ENCODE peak calls at places on chromosomes 4 and X, in eight cellular contexts. One of them, this sample, is unnamed.
A peak's percentile ranks its signal among the peaks of the same experiment; 100 is the strongest.

GRCh38 chr4:82230310-82230709 is 143.5 kb downstream of the HNRNPD start:
- DNase-seq in SW480: peak; percentile 12
- DNase-seq in GM13976: no peak
- DNase-seq in endothelial cell: no peak
- DNase-seq in naive thymus-derived CD8-positive, alpha-beta T cell: no peak
- DNase-seq in HS-5: no peak
- DNase-seq in activated naive CD4-positive, alpha-beta T cell treated with anti-CD3 and anti-CD28 coated beads, Interleukin-2, amount 10 ng/mL, durations not matched to agents 7 days and 5 days: no peak
- DNase-seq in NCI-H1105: no peak
- DNase-seq in this sample: no peak

GRCh38 chr4:22668301-22668700 is 24.4 kb upstream of the GBA3 start:
- DNase-seq in SW480: no peak
- DNase-seq in GM13976: no peak
- DNase-seq in endothelial cell: no peak
- DNase-seq in naive thymus-derived CD8-positive, alpha-beta T cell: no peak
- DNase-seq in HS-5: peak; percentile 5
- DNase-seq in activated naive CD4-positive, alpha-beta T cell treated with anti-CD3 and anti-CD28 coated beads, Interleukin-2, amount 10 ng/mL, durations not matched to agents 7 days and 5 days: no peak
- DNase-seq in NCI-H1105: no peak
- DNase-seq in this sample: no peak

GRCh38 chr4:11904117-11904535 is 475.4 kb upstream of the HS3ST1 start:
- DNase-seq in SW480: no peak
- DNase-seq in GM13976: no peak
- DNase-seq in endothelial cell: no peak
- DNase-seq in naive thymus-derived CD8-positive, alpha-beta T cell: no peak
- DNase-seq in HS-5: no peak
- DNase-seq in activated naive CD4-positive, alpha-beta T cell treated with anti-CD3 and anti-CD28 coated beads, Interleukin-2, amount 10 ng/mL, durations not matched to agents 7 days and 5 days: no peak
- DNase-seq in NCI-H1105: no peak
- DNase-seq in this sample: no peak

GRCh38 chr4:102663073-102663472 is 97.7 kb downstream of the MANBA start:
- DNase-seq in SW480: no peak
- DNase-seq in GM13976: no peak
- DNase-seq in endothelial cell: no peak
- DNase-seq in naive thymus-derived CD8-positive, alpha-beta T cell: no peak
- DNase-seq in HS-5: no peak
- DNase-seq in activated naive CD4-positive, alpha-beta T cell treated with anti-CD3 and anti-CD28 coated beads, Interleukin-2, amount 10 ng/mL, durations not matched to agents 7 days and 5 days: no peak
- DNase-seq in NCI-H1105: no peak
- DNase-seq in this sample: no peak

GRCh38 chrX:106959897-106960296 is 39.7 kb downstream of the CLDN2 start:
- DNase-seq in SW480: peak; percentile 13
- DNase-seq in GM13976: no peak
- DNase-seq in endothelial cell: no peak
- DNase-seq in naive thymus-derived CD8-positive, alpha-beta T cell: no peak
- DNase-seq in HS-5: no peak
- DNase-seq in activated naive CD4-positive, alpha-beta T cell treated with anti-CD3 and anti-CD28 coated beads, Interleukin-2, amount 10 ng/mL, durations not matched to agents 7 days and 5 days: no peak
- DNase-seq in NCI-H1105: no peak
- DNase-seq in this sample: peak; percentile 75

GRCh38 chr4:1098311-1098925 is 14.9 kb downstream of the RNF212 start:
- DNase-seq in SW480: no peak
- DNase-seq in GM13976: no peak
- DNase-seq in endothelial cell: no peak
- DNase-seq in naive thymus-derived CD8-positive, alpha-beta T cell: no peak
- DNase-seq in HS-5: no peak
- DNase-seq in activated naive CD4-positive, alpha-beta T cell treated with anti-CD3 and anti-CD28 coated beads, Interleukin-2, amount 10 ng/mL, durations not matched to agents 7 days and 5 days: no peak
- DNase-seq in NCI-H1105: no peak
- DNase-seq in this sample: no peak

GRCh38 chr4:119730644-119730995 is 102.0 kb upstream of the PDE5A start:
- DNase-seq in SW480: no peak
- DNase-seq in GM13976: no peak
- DNase-seq in endothelial cell: no peak
- DNase-seq in naive thymus-derived CD8-positive, alpha-beta T cell: no peak
- DNase-seq in HS-5: no peak
- DNase-seq in activated naive CD4-positive, alpha-beta T cell treated with anti-CD3 and anti-CD28 coated beads, Interleukin-2, amount 10 ng/mL, durations not matched to agents 7 days and 5 days: no peak
- DNase-seq in NCI-H1105: no peak
- DNase-seq in this sample: peak; percentile 15

GRCh38 chr4:185683896-185684295 is 128.1 kb downstream of the SORBS2 start:
- DNase-seq in SW480: no peak
- DNase-seq in GM13976: no peak
- DNase-seq in endothelial cell: no peak
- DNase-seq in naive thymus-derived CD8-positive, alpha-beta T cell: no peak
- DNase-seq in HS-5: no peak
- DNase-seq in activated naive CD4-positive, alpha-beta T cell treated with anti-CD3 and anti-CD28 coated beads, Interleukin-2, amount 10 ng/mL, durations not matched to agents 7 days and 5 days: no peak
- DNase-seq in NCI-H1105: no peak
- DNase-seq in this sample: no peak

GRCh38 chrX:71603618-71604017 is 14.7 kb downstream of the CXCR3 start:
- DNase-seq in SW480: no peak
- DNase-seq in GM13976: no peak
- DNase-seq in endothelial cell: no peak
- DNase-seq in naive thymus-derived CD8-positive, alpha-beta T cell: no peak
- DNase-seq in HS-5: no peak
- DNase-seq in activated naive CD4-positive, alpha-beta T cell treated with anti-CD3 and anti-CD28 coated beads, Interleukin-2, amount 10 ng/mL, durations not matched to agents 7 days and 5 days: no peak
- DNase-seq in NCI-H1105: no peak
- DNase-seq in this sample: no peak

GRCh38 chr4:63937961-63938360 is 471.3 kb downstream of the TECRL start:
- DNase-seq in SW480: no peak
- DNase-seq in GM13976: no peak
- DNase-seq in endothelial cell: no peak
- DNase-seq in naive thymus-derived CD8-positive, alpha-beta T cell: no peak
- DNase-seq in HS-5: peak; percentile 31
- DNase-seq in activated naive CD4-positive, alpha-beta T cell treated with anti-CD3 and anti-CD28 coated beads, Interleukin-2, amount 10 ng/mL, durations not matched to agents 7 days and 5 days: no peak
- DNase-seq in NCI-H1105: no peak
- DNase-seq in this sample: no peak

This sample was measured in HT-29.